ENCODE peak calls at places on chromosomes 12 and 14, in eight cellular contexts. K is GM23248, O is ovary, S is IMR-90, R is aorta, C is colonic mucosa, T is cardiac muscle cell, Q is left ventricle myocardium inferior. U is an unnamed sample.

GRCh38 chr12:76608070-76608469 is 48.5 kb upstream of the OSBPL8 start:
- DNase-seq in O (no peak), Q (no peak), T (no peak), C (no peak), R (no peak), K (no peak), S (no peak), U (no peak)

GRCh38 chr12:106138646-106139421 is at the start of gene NUAK1:
- DNase-seq in Q (peak; percentile 82), S (peak; percentile 45), T (peak; percentile 87), K (peak; percentile 83), R (peak; percentile 91), O (peak; percentile 80), C (peak; percentile 52), U (peak; percentile 87)

GRCh38 chr12:64675795-64676194 is 65.5 kb downstream of the RASSF3 start:
- DNase-seq in S (no peak), T (no peak), O (no peak), R (peak; percentile 78), Q (peak; percentile 30), C (peak; percentile 53), K (peak; percentile 55), U (peak; percentile 82)

GRCh38 chr12:91841786-91842185 is 303.9 kb downstream of the BTG1 start:
- DNase-seq in S (no peak), O (no peak), Q (no peak), K (no peak), T (no peak), R (no peak), C (no peak), U (no peak)

GRCh38 chr14:51604078-51604477 is 47.6 kb upstream of the FRMD6 start:
- DNase-seq in C (no peak), T (no peak), K (peak; percentile 95), R (no peak), Q (no peak), S (peak; percentile 89), O (no peak), U (no peak)

GRCh38 chr14:45679852-45680251 is 426.9 kb upstream of the MIS18BP1 start:
- DNase-seq in O (no peak), C (no peak), S (peak; percentile 69), K (peak; percentile 72), R (no peak), T (no peak), Q (no peak), U (no peak)

GRCh38 chr12:53055471-53056266 is 5.8 kb downstream of the TNS2 start:
- DNase-seq in R (peak; percentile 69), O (peak; percentile 50), T (no peak), S (no peak), K (no peak), C (no peak), Q (no peak), U (peak; percentile 20)

GRCh38 chr14:95111507-95112164 is 45.7 kb downstream of the DICER1 start:
- DNase-seq in Q (no peak), O (no peak), K (no peak), C (no peak), S (no peak), R (no peak), T (no peak), U (no peak)

GRCh38 chr14:36973806-36974442 is 198.5 kb downstream of the SLC25A21 start:
- DNase-seq in Q (no peak), R (no peak), S (peak; percentile 83), O (no peak), T (no peak), C (no peak), K (peak; percentile 86), U (no peak)

GRCh38 chr14:33938131-33938949 is 12.5 kb downstream of the EGLN3 start:
- DNase-seq in O (peak; percentile 36), Q (peak; percentile 87), S (no peak), T (peak; percentile 91), C (peak; percentile 90), K (peak; percentile 19), R (peak; percentile 86), U (peak; percentile 89)

GRCh38 chr14:56059054-56059453 is 59.2 kb upstream of the PELI2 start:
- DNase-seq in Q (no peak), R (no peak), C (no peak), S (peak; percentile 16), T (no peak), K (no peak), O (no peak), U (no peak)

GRCh38 chr12:4954632-4955354 is 45.1 kb downstream of the KCNA1 start:
- DNase-seq in O (no peak), T (no peak), C (no peak), Q (no peak), R (no peak), S (no peak), K (no peak), U (no peak)

GRCh38 chr14:79712302-79712950 is 498.9 kb downstream of the DIO2 start:
- DNase-seq in T (no peak), R (no peak), Q (no peak), K (no peak), O (no peak), C (no peak), S (no peak), U (no peak)

GRCh38 chr12:126064028-126064427 is 998.8 kb downstream of the AACS start:
- DNase-seq in Q (no peak), R (no peak), C (no peak), S (no peak), K (no peak), T (peak; percentile 8), O (no peak), U (no peak)

GRCh38 chr12:126067930-126068329 is 1002.7 kb downstream of the AACS start:
- DNase-seq in C (no peak), R (no peak), K (no peak), S (no peak), Q (no peak), O (no peak), T (no peak), U (no peak)

GRCh38 chr12:126069549-126070165 is 1004.4 kb downstream of the AACS start:
- DNase-seq in K (peak; percentile 32), Q (no peak), S (peak; percentile 13), C (peak; percentile 57), T (peak; percentile 67), R (no peak), O (no peak), U (no peak)
- H3K27ac ChIP-seq in K (no peak overlapping the region), Q (no peak overlapping the region), S (no peak overlapping the region), C (no peak overlapping the region), T (no peak overlapping the region), R (no peak overlapping the region), O (no peak overlapping the region), U (no peak overlapping the region)

GRCh38 chr14:65141523-65141922 is 39.2 kb upstream of the MAX start:
- DNase-seq in K (no peak), O (no peak), T (no peak), C (no peak), R (no peak), S (no peak), Q (no peak), U (no peak)

GRCh38 chr14:65142429-65142828 is 40.1 kb upstream of the MAX start:
- DNase-seq in C (no peak), K (no peak), Q (no peak), O (no peak), R (no peak), S (no peak), T (no peak), U (no peak)

GRCh38 chr14:65149116-65149515 is 46.8 kb upstream of the MAX start:
- DNase-seq in R (no peak), Q (no peak), S (no peak), T (no peak), O (no peak), K (no peak), C (no peak), U (no peak)

GRCh38 chr14:65144170-65144569 is 41.9 kb upstream of the MAX start:
- DNase-seq in T (no peak), K (no peak), S (no peak), Q (no peak), O (no peak), R (no peak), C (no peak), U (no peak)
- H3K36me3 ChIP-seq in T (no peaks in the 10 kb centered on the region), K (no peaks in the 10 kb centered on the region), S (no peaks in the 10 kb centered on the region), Q (no peaks in the 10 kb centered on the region), O (no peaks in the 10 kb centered on the region), R (no peaks in the 10 kb centered on the region), C (no peaks in the 10 kb centered on the region), U (no peaks in the 10 kb centered on the region)

GRCh38 chr14:63045234-63045611 is at the start of gene KCNH5:
- DNase-seq in Q (peak; percentile 16), O (no peak), T (peak; percentile 90), R (peak; percentile 75), S (peak; percentile 46), C (no peak), K (peak; percentile 47), U (peak; percentile 25)

GRCh38 chr14:63051301-63051700 is 6.0 kb upstream of the KCNH5 start:
- DNase-seq in K (no peak), S (no peak), T (no peak), C (no peak), Q (no peak), R (no peak), O (no peak), U (no peak)

GRCh38 chr14:63046339-63047268 is 1.3 kb upstream of the KCNH5 start:
- DNase-seq in R (peak; percentile 61), K (no peak), T (no peak), O (no peak), C (no peak), Q (no peak), S (no peak), U (no peak)

GRCh38 chr14:63050694-63051093 is 5.4 kb upstream of the KCNH5 start:
- DNase-seq in C (no peak), O (no peak), R (no peak), Q (no peak), T (no peak), K (no peak), S (no peak), U (no peak)

GRCh38 chr14:63045612-63046320 is 508 bp upstream of the KCNH5 start:
- DNase-seq in S (peak; percentile 40), T (peak; percentile 68), R (peak; percentile 68), K (peak; percentile 36), Q (no peak), C (no peak), O (peak; percentile 12), U (no peak)
- H3K27ac ChIP-seq in S (no peak overlapping the region), T (no peak overlapping the region), R (no peak overlapping the region), K (no peak overlapping the region), Q (no peak overlapping the region), C (no peak overlapping the region), O (no peak overlapping the region), U (no peak overlapping the region)

GRCh38 chr14:104175811-104176210 is 37.4 kb downstream of the KIF26A start:
- DNase-seq in R (no peak), S (no peak), Q (no peak), T (no peak), C (no peak), K (no peak), O (no peak), U (no peak)
- H3K36me3 ChIP-seq in R (no peaks in the 10 kb centered on the region), S (no peaks in the 10 kb centered on the region), Q (peaks cover 13% of the 10 kb centered on the region), T (peaks cover 3% of the 10 kb centered on the region), C (no peaks in the 10 kb centered on the region), K (no peaks in the 10 kb centered on the region), O (no peaks in the 10 kb centered on the region), U (no peaks in the 10 kb centered on the region)

GRCh38 chr12:68557011-68557715 is 53.5 kb upstream of the RAP1B start:
- DNase-seq in K (peak; percentile 90), S (peak; percentile 93), R (no peak), Q (no peak), C (no peak), T (no peak), O (no peak), U (no peak)
- H3K27ac ChIP-seq in K (peak overlapping the region; percentile 45), S (peak overlapping the region; percentile 78), R (no peak overlapping the region), Q (no peak overlapping the region), C (no peak overlapping the region), T (no peak overlapping the region), O (no peak overlapping the region), U (no peak overlapping the region)

GRCh38 chr12:101372431-101372830 is 35.1 kb downstream of the ARL1 start:
- DNase-seq in R (no peak), T (no peak), S (no peak), C (no peak), O (no peak), K (no peak), Q (no peak), U (no peak)
- H3K36me3 ChIP-seq in R (peaks cover 7% of the 10 kb centered on the region), T (peaks cover 7% of the 10 kb centered on the region), S (peaks cover 28% of the 10 kb centered on the region), C (no peaks in the 10 kb centered on the region), O (peaks cover 3% of the 10 kb centered on the region), K (peaks cover 39% of the 10 kb centered on the region), Q (peaks cover 86% of the 10 kb centered on the region), U (peaks cover 95% of the 10 kb centered on the region)

U was measured in heart left ventricle.